ENCODE peak calls at places on chromosomes 4 and X, in five cellular contexts. D, S, M, Z and A are unnamed samples.

GRCh38 chrX:39162322-39162721 is 361.1 kb downstream of the MID1IP1 start:
- DNase-seq in D (no peak), S (no peak), M (peak), Z (no peak), A (no peak)

GRCh38 chr4:172978848-172979247 is 189.8 kb upstream of the GALNT7 start:
- DNase-seq in D (no peak), S (no peak), M (no peak), Z (no peak), A (no peak)

GRCh38 chr4:2787230-2788100 is 5.4 kb upstream of the SH3BP2 start:
- DNase-seq in D (no peak), S (no peak), M (peak), Z (no peak), A (no peak)

GRCh38 chr4:74114234-74114633 is 15.2 kb upstream of the CXCL2 start:
- DNase-seq in D (no peak), S (peak), M (no peak), Z (no peak), A (peak)

GRCh38 chr4:109966891-109967481 is 54.3 kb downstream of the EGF start:
- DNase-seq in D (no peak), S (no peak), M (no peak), Z (no peak), A (no peak)

GRCh38 chr4:162510937-162511336 is 347.1 kb upstream of the FSTL5 start:
- DNase-seq in D (no peak), S (no peak), M (no peak), Z (no peak), A (no peak)

GRCh38 chr4:17814140-17814539 is 3.4 kb downstream of the NCAPG start:
- DNase-seq in D (no peak), S (peak), M (no peak), Z (no peak), A (no peak)

GRCh38 chr4:113645771-113646455 is 115.6 kb downstream of the CAMK2D start:
- DNase-seq in D (peak), S (peak), M (no peak), Z (no peak), A (no peak)

GRCh38 chr4:95537967-95538485 is 10.7 kb downstream of the UNC5C start:
- DNase-seq in D (no peak), S (no peak), M (no peak), Z (no peak), A (no peak)

GRCh38 chrX:40871385-40872082 is 136.2 kb upstream of the MED14 start:
- DNase-seq in D (no peak), S (peak), M (peak), Z (no peak), A (peak)

GRCh38 chr4:173170210-173170778 is 1.7 kb downstream of the GALNT7 start:
- DNase-seq in D (no peak), S (no peak), M (no peak), Z (no peak), A (no peak)

GRCh38 chr4:17912011-17912410 is 101.2 kb downstream of the NCAPG start:
- DNase-seq in D (no peak), S (no peak), M (no peak), Z (no peak), A (no peak)

GRCh38 chr4:176838611-176839411 is 46.1 kb upstream of the VEGFC start:
- DNase-seq in D (no peak), S (peak), M (no peak), Z (no peak), A (no peak)